ENCODE peak calls at places on chromosome 17, in ten cellular contexts. U is A549, Q is right lobe of liver, D is ovary, W is tibial nerve, C is adrenal gland, T is IMR-90, B is heart left ventricle, F is H54, R is body of pancreas. J is an unnamed sample.

GRCh38 chr17:77266891-77267341 is 126.1 kb downstream of the SEC14L1 start:
- DNase-seq in U (no peak), Q (no peak), D (no peak), W (no peak), C (no peak), T (peak; percentile 23), B (no peak), F (no peak), R (no peak), J (no peak)

GRCh38 chr17:58328195-58329034 is at the start of gene TSPOAP1:
- DNase-seq in U (no peak), Q (no peak), D (no peak), W (no peak), C (no peak), T (no peak), B (no peak), F (no peak), R (peak; percentile 43), J (peak; percentile 84)

GRCh38 chr17:65359016-65359415 is 202.4 kb downstream of the AXIN2 start:
- DNase-seq in U (no peak), Q (no peak), D (no peak), W (no peak), C (no peak), T (peak; percentile 84), B (no peak), F (peak; percentile 81), R (no peak), J (no peak)

GRCh38 chr17:45223541-45224528 is 2.1 kb downstream of the FMNL1 start:
- DNase-seq in U (no peak), Q (no peak), D (no peak), W (no peak), C (no peak), T (no peak), B (no peak), F (peak; percentile 40), R (no peak), J (no peak)

GRCh38 chr17:4852504-4853075 is 19.4 kb downstream of the MINK1 start:
- DNase-seq in U (peak; percentile 56), Q (no peak), D (no peak), W (no peak), C (peak; percentile 37), T (peak; percentile 78), B (no peak), F (no peak), R (peak; percentile 31), J (peak; percentile 19)

GRCh38 chr17:20116683-20117309 is 107.6 kb downstream of the SPECC1 start:
- DNase-seq in U (peak; percentile 75), Q (no peak), D (peak; percentile 53), W (peak; percentile 86), C (peak; percentile 71), T (peak; percentile 41), B (peak; percentile 49), F (no peak), R (peak; percentile 65), J (peak; percentile 76)

GRCh38 chr17:63698886-63699637 is 863 bp downstream of the LIMD2 start:
- DNase-seq in U (no peak), Q (peak; percentile 79), D (no peak), W (no peak), C (peak; percentile 54), T (peak; percentile 29), B (peak; percentile 69), F (no peak), R (peak; percentile 67), J (peak; percentile 35)

GRCh38 chr17:48483471-48484131 is 47.2 kb downstream of the HOXB1 start:
- DNase-seq in U (no peak), Q (no peak), D (no peak), W (no peak), C (no peak), T (peak; percentile 100), B (peak; percentile 27), F (peak; percentile 74), R (peak; percentile 43), J (no peak)

GRCh38 chr17:43670645-43671074 is 8.9 kb upstream of the MEOX1 start:
- DNase-seq in U (no peak), Q (no peak), D (no peak), W (no peak), C (no peak), T (no peak), B (no peak), F (no peak), R (no peak), J (no peak)

GRCh38 chr17:81700353-81701287 is 2.5 kb upstream of the MRPL12 start:
- DNase-seq in U (no peak), Q (no peak), D (no peak), W (no peak), C (no peak), T (no peak), B (no peak), F (no peak), R (no peak), J (no peak)
- TF ChIP-seq POLR2A in U (no peak), Q (no peak), D (no peak), W (no peak), C (no peak), T (no peak), B (no peak), F (no peak), R (no peak), J (no peak)

DNA sequence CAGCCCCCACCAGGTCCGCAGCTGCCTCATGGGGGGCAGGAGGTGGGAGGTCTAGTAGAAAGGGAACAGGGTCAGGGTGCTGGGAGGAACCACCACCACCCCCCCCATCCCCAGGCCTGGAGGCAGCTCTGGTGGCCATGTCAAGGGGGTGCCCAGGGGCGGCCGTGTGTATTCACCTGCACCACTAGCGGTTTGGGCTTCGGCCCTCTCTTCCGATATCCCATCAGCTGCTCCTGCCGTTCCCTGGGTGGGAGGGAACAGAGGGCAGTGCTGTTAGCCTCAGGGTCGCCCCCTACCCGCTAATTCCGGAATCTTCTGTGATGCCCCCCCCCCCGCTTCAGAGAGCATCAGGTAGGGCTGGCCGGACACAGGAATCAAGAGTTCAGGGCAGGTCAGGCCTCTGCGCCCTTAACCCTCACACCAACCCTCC is 3.8 kb downstream of the CBX4 start:
- DNase-seq in U (no peak), Q (peak; percentile 27), D (no peak), W (no peak), C (no peak), T (no peak), B (no peak), F (no peak), R (no peak), J (no peak)
- TF ChIP-seq POLR2A in U (no peak), Q (no peak), D (no peak), W (no peak), C (no peak), T (no peak), B (no peak), F (no peak), R (no peak), J (no peak)

DNA sequence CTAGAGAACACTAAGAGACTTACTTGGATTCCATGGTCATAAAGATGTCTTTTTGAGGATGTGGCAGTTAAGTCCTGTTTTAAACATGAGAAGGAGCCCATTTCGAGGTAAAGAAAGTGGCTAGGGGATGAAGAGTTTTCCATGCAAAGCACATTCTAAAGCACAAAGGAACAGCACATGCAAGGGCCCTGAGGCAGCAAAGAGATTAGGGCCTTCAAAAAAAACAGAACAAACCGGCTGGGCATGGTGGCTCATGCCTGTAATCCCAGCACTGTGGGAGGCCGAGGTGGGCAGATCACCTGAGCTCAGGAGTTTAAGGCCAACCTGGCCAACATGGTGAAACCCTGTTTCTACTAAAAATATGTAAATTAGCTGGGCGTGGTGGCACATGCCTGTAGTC is 79.8 kb downstream of the AKAP1 start:
- DNase-seq in U (no peak), Q (no peak), D (no peak), W (no peak), C (no peak), T (no peak), B (no peak), F (no peak), R (no peak), J (no peak)
- TF ChIP-seq POLR2A in U (no peak), Q (no peak), D (no peak), W (no peak), C (no peak), T (no peak), B (no peak), F (no peak), R (no peak), J (no peak)

GRCh38 chr17:13337171-13337570 is 264.6 kb downstream of the HS3ST3A1 start:
- DNase-seq in U (no peak), Q (no peak), D (no peak), W (no peak), C (no peak), T (peak; percentile 33), B (no peak), F (no peak), R (no peak), J (no peak)

GRCh38 chr17:13334374-13334773 is 267.4 kb downstream of the HS3ST3A1 start:
- DNase-seq in U (no peak), Q (no peak), D (no peak), W (no peak), C (no peak), T (no peak), B (no peak), F (no peak), R (no peak), J (no peak)

GRCh38 chr17:13332207-13332606 is 269.5 kb downstream of the HS3ST3A1 start:
- DNase-seq in U (no peak), Q (no peak), D (no peak), W (no peak), C (no peak), T (no peak), B (no peak), F (no peak), R (no peak), J (no peak)

GRCh38 chr17:13329421-13329820 is 272.3 kb downstream of the HS3ST3A1 start:
- DNase-seq in U (no peak), Q (no peak), D (no peak), W (no peak), C (no peak), T (no peak), B (no peak), F (no peak), R (no peak), J (no peak)

GRCh38 chr17:13333661-13334060 is 268.1 kb downstream of the HS3ST3A1 start:
- DNase-seq in U (no peak), Q (no peak), D (no peak), W (no peak), C (no peak), T (no peak), B (no peak), F (no peak), R (no peak), J (no peak)
- TF ChIP-seq POLR2A in U (no peak), Q (no peak), D (no peak), W (no peak), C (no peak), T (no peak), B (no peak), F (no peak), R (no peak), J (no peak)

DNA sequence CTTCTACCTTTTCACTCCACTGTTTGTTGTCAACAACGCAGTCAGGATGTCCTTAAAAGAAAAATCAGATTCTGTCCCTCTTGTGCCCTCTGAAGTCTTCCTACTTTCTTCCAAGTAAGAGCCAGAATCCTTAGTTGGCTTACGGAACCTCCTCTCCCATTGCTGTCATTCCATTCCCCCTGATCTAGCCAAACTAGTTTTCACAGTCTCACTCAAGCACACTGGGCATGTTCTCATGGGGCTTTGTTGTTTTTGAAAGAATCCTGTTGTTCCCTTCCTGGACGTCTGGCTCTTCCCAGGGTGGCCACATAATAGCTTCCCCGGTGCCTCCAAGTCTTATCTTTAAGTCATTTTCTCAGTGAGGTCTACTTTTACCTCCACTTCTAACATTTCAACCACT is 158.6 kb upstream of the ELAC2 start:
- DNase-seq in U (no peak), Q (no peak), D (no peak), W (no peak), C (no peak), T (no peak), B (no peak), F (no peak), R (no peak), J (no peak)
- TF ChIP-seq POLR2A in U (no peak), Q (no peak), D (no peak), W (no peak), C (no peak), T (no peak), B (no peak), F (no peak), R (no peak), J (no peak)